ENCODE peak calls at places on chromosomes 7 and 10, in seven cellular contexts. J is NCI-H1436, W is tibial artery, C is non-pigmented ciliary epithelial cell, M is ELF-1, A is neural crest cell, F is smooth muscle cell of the brain vasculature. K is an unnamed sample.
A peak's percentile ranks its signal among the peaks of the same experiment; 100 is the strongest.

GRCh38 chr10:124740374-124741280 is 3.6 kb downstream of the FAM53B start:
- DNase-seq in F (no peak), J (no peak), M (peak; percentile 52), W (peak; percentile 86), A (no peak), C (no peak), K (no peak)

GRCh38 chr7:120060283-120060682 is 212.7 kb upstream of the KCND2 start:
- DNase-seq in F (no peak), J (no peak), C (peak; percentile 23), W (no peak), M (no peak), A (no peak), K (no peak)

GRCh38 chr7:5528071-5528814 is 104.6 kb upstream of the TNRC18 start:
- DNase-seq in F (no peak), M (peak; percentile 36), W (peak; percentile 75), J (no peak), C (no peak), A (no peak), K (no peak)

GRCh38 chr7:100785878-100786277 is 41.4 kb downstream of the EPHB4 start:
- DNase-seq in M (peak; percentile 40), W (no peak), A (no peak), F (no peak), J (no peak), C (no peak), K (no peak)

GRCh38 chr7:158763454-158764033 is 58.9 kb upstream of the NCAPG2 start:
- DNase-seq in A (no peak), W (no peak), J (no peak), M (no peak), F (no peak), C (no peak), K (no peak)

GRCh38 chr10:87660484-87661133 is 931 bp downstream of the PAPSS2 start:
- DNase-seq in A (no peak), M (no peak), C (no peak), J (no peak), W (no peak), F (no peak), K (no peak)

GRCh38 chr10:62196528-62196927 is 72.1 kb downstream of the RTKN2 start:
- DNase-seq in C (no peak), J (no peak), M (no peak), W (no peak), A (no peak), F (no peak), K (no peak)

GRCh38 chr7:103966593-103967277 is 22.7 kb downstream of the RELN start:
- DNase-seq in J (no peak), C (no peak), A (no peak), W (no peak), M (no peak), F (no peak), K (no peak)

GRCh38 chr7:127107601-127108007 is 145.1 kb downstream of the GRM8 start:
- DNase-seq in J (no peak), C (peak; percentile 1), W (no peak), F (peak; percentile 12), M (peak; percentile 56), A (peak; percentile 72), K (no peak)

GRCh38 chr10:104340099-104340594 is 1.9 kb upstream of the ITPRIP start:
- DNase-seq in M (no peak), C (no peak), A (no peak), J (no peak), W (no peak), F (no peak), K (no peak)

GRCh38 chr10:70458329-70459060 is 17.0 kb upstream of the NODAL start:
- DNase-seq in F (peak; percentile 49), W (peak; percentile 95), M (peak; percentile 77), A (peak; percentile 36), C (no peak), J (no peak), K (no peak)